ENCODE peak calls at places on chromosomes 7 and 10, in seven cellular contexts. One of them, this sample, is unnamed. For H3K4me1, the result is how much of the 10 kb centered on the place peaks cover.

GRCh38 chr7:2309889-2310331 is 4.3 kb downstream of the SNX8 start:
- DNase-seq in ovary: no peak
- DNase-seq in PC-3: peak
- DNase-seq in A549: peak
- DNase-seq in cardiac muscle cell: peak
- DNase-seq in ascending aorta: no peak
- DNase-seq in GM23248: no peak
- DNase-seq in this sample: no peak

GRCh38 chr10:98481418-98481945 is 34.7 kb upstream of the HPS1 start:
- DNase-seq in ovary: no peak
- DNase-seq in A549: no peak
- DNase-seq in PC-3: no peak
- DNase-seq in cardiac muscle cell: no peak
- DNase-seq in ascending aorta: no peak
- DNase-seq in GM23248: no peak
- DNase-seq in this sample: no peak

GRCh38 chr7:40199076-40199802 is 64.4 kb downstream of the SUGCT start:
- DNase-seq in ascending aorta: no peak
- DNase-seq in PC-3: peak
- DNase-seq in A549: no peak
- DNase-seq in ovary: no peak
- DNase-seq in GM23248: peak
- DNase-seq in cardiac muscle cell: peak
- DNase-seq in this sample: no peak

GRCh38 chr10:78777466-78778256 is 291.1 kb upstream of the ZMIZ1 start:
- DNase-seq in cardiac muscle cell: no peak
- DNase-seq in GM23248: peak
- DNase-seq in PC-3: peak
- DNase-seq in ovary: peak
- DNase-seq in ascending aorta: peak
- DNase-seq in A549: no peak
- DNase-seq in this sample: peak

GRCh38 chr10:50260791-50261281 is 9.5 kb upstream of the ASAH2 start:
- DNase-seq in GM23248: peak
- DNase-seq in ovary: no peak
- DNase-seq in A549: no peak
- DNase-seq in PC-3: no peak
- DNase-seq in ascending aorta: no peak
- DNase-seq in cardiac muscle cell: no peak
- DNase-seq in this sample: no peak

GRCh38 chr10:29535012-29535777 is 99.6 kb downstream of the SVIL start:
- DNase-seq in ascending aorta: no peak
- DNase-seq in ovary: peak
- DNase-seq in A549: peak
- DNase-seq in PC-3: peak
- DNase-seq in cardiac muscle cell: peak
- DNase-seq in GM23248: peak
- DNase-seq in this sample: peak

GRCh38 chr10:58157076-58157766 is 110.5 kb downstream of the IPMK start:
- DNase-seq in GM23248: peak
- DNase-seq in A549: no peak
- DNase-seq in PC-3: peak
- DNase-seq in ovary: no peak
- DNase-seq in cardiac muscle cell: no peak
- DNase-seq in ascending aorta: no peak
- DNase-seq in this sample: no peak

GRCh38 chr7:101880536-101881443 is 63.4 kb downstream of the CUX1 start:
- DNase-seq in cardiac muscle cell: no peak
- DNase-seq in ascending aorta: no peak
- DNase-seq in PC-3: peak
- DNase-seq in ovary: no peak
- DNase-seq in GM23248: peak
- DNase-seq in A549: no peak
- DNase-seq in this sample: no peak

GRCh38 chr7:116592445-116592844 is 67.6 kb downstream of the CAV1 start:
- DNase-seq in A549: no peak
- DNase-seq in ovary: no peak
- DNase-seq in ascending aorta: no peak
- DNase-seq in GM23248: no peak
- DNase-seq in PC-3: no peak
- DNase-seq in cardiac muscle cell: no peak
- DNase-seq in this sample: no peak

GRCh38 chr10:72162978-72163377 is 52.8 kb upstream of the ANAPC16 start:
- DNase-seq in ascending aorta: no peak
- DNase-seq in GM23248: peak
- DNase-seq in ovary: no peak
- DNase-seq in cardiac muscle cell: no peak
- DNase-seq in A549: no peak
- DNase-seq in PC-3: peak
- DNase-seq in this sample: no peak

GRCh38 chr7:2806571-2806970 is 37.5 kb downstream of the GNA12 start:
- DNase-seq in ascending aorta: no peak
- DNase-seq in cardiac muscle cell: no peak
- DNase-seq in A549: no peak
- DNase-seq in PC-3: no peak
- DNase-seq in GM23248: no peak
- DNase-seq in ovary: no peak
- DNase-seq in this sample: no peak

GRCh38 chr7:103637080-103637479 is 191.1 kb upstream of the SLC26A5 start:
- DNase-seq in ascending aorta: no peak
- DNase-seq in cardiac muscle cell: no peak
- DNase-seq in A549: no peak
- DNase-seq in GM23248: peak
- DNase-seq in PC-3: peak
- DNase-seq in ovary: no peak
- DNase-seq in this sample: no peak

GRCh38 chr10:3835770-3836169 is 50.8 kb upstream of the KLF6 start:
- DNase-seq in GM23248: no peak
- DNase-seq in cardiac muscle cell: no peak
- DNase-seq in ovary: no peak
- DNase-seq in A549: no peak
- DNase-seq in ascending aorta: no peak
- DNase-seq in PC-3: no peak
- DNase-seq in this sample: no peak

GRCh38 chr10:71314028-71314693 is 4.9 kb upstream of the SLC29A3 start:
- DNase-seq in A549: peak
- DNase-seq in cardiac muscle cell: peak
- DNase-seq in GM23248: peak
- DNase-seq in PC-3: peak
- DNase-seq in ascending aorta: no peak
- DNase-seq in ovary: peak
- DNase-seq in this sample: peak

GRCh38 chr7:47153076-47153475 is 428.8 kb downstream of the TNS3 start:
- DNase-seq in PC-3: peak
- DNase-seq in cardiac muscle cell: peak
- DNase-seq in ovary: no peak
- DNase-seq in ascending aorta: no peak
- DNase-seq in A549: no peak
- DNase-seq in GM23248: peak
- DNase-seq in this sample: no peak

GRCh38 chr7:73577627-73578341 is 595 bp downstream of the TBL2 start:
- DNase-seq in PC-3: peak
- DNase-seq in cardiac muscle cell: no peak
- DNase-seq in A549: no peak
- DNase-seq in GM23248: peak
- DNase-seq in ascending aorta: no peak
- DNase-seq in ovary: no peak
- DNase-seq in this sample: no peak

GRCh38 chr10:128498378-128498730 is 372.1 kb upstream of the MKI67 start:
- DNase-seq in A549: no peak
- DNase-seq in ovary: no peak
- DNase-seq in GM23248: no peak
- DNase-seq in PC-3: no peak
- DNase-seq in cardiac muscle cell: no peak
- DNase-seq in ascending aorta: no peak
- DNase-seq in this sample: no peak

GRCh38 chr7:91168766-91169518 is 95.3 kb upstream of the FZD1 start:
- DNase-seq in A549: no peak
- DNase-seq in GM23248: no peak
- DNase-seq in ovary: no peak
- DNase-seq in PC-3: no peak
- DNase-seq in cardiac muscle cell: peak
- DNase-seq in ascending aorta: no peak
- DNase-seq in this sample: no peak

GRCh38 chr10:13567030-13567429 is 19.7 kb upstream of the PRPF18 start:
- DNase-seq in PC-3: no peak
- DNase-seq in GM23248: peak
- DNase-seq in ascending aorta: no peak
- DNase-seq in cardiac muscle cell: no peak
- DNase-seq in ovary: no peak
- DNase-seq in A549: no peak
- DNase-seq in this sample: no peak

GRCh38 chr7:65219623-65220022 is 154.0 kb upstream of the ZNF92 start:
- DNase-seq in A549: no peak
- DNase-seq in ascending aorta: no peak
- DNase-seq in PC-3: no peak
- DNase-seq in ovary: no peak
- DNase-seq in cardiac muscle cell: no peak
- DNase-seq in GM23248: no peak
- DNase-seq in this sample: no peak

GRCh38 chr7:39595102-39595620 is 28.2 kb upstream of the RALA start:
- DNase-seq in GM23248: no peak
- DNase-seq in ovary: no peak
- DNase-seq in PC-3: peak
- DNase-seq in A549: no peak
- DNase-seq in cardiac muscle cell: no peak
- DNase-seq in ascending aorta: no peak
- DNase-seq in this sample: no peak

GRCh38 chr10:28360175-28360574 is 57.3 kb upstream of the MPP7 start:
- DNase-seq in cardiac muscle cell: no peak
- DNase-seq in PC-3: no peak
- DNase-seq in GM23248: no peak
- DNase-seq in ascending aorta: no peak
- DNase-seq in A549: no peak
- DNase-seq in ovary: no peak
- DNase-seq in this sample: no peak

GRCh38 chr10:27052646-27053045 is 47.6 kb downstream of the ANKRD26 start:
- DNase-seq in A549: no peak
- DNase-seq in ascending aorta: no peak
- DNase-seq in GM23248: no peak
- DNase-seq in ovary: no peak
- DNase-seq in cardiac muscle cell: no peak
- DNase-seq in PC-3: no peak
- DNase-seq in this sample: no peak

GRCh38 chr7:73893342-73894101 is 32.6 kb downstream of the TMEM270 start:
- DNase-seq in A549: no peak
- DNase-seq in ascending aorta: no peak
- DNase-seq in GM23248: peak
- DNase-seq in cardiac muscle cell: no peak
- DNase-seq in PC-3: no peak
- DNase-seq in ovary: peak
- DNase-seq in this sample: peak

GRCh38 chr7:114929570-114929969 is 7.7 kb downstream of the MDFIC start:
- DNase-seq in A549: no peak
- DNase-seq in ovary: no peak
- DNase-seq in PC-3: no peak
- DNase-seq in GM23248: no peak
- DNase-seq in ascending aorta: no peak
- DNase-seq in cardiac muscle cell: no peak
- DNase-seq in this sample: no peak

GRCh38 chr10:100998991-100999741 is 442 bp upstream of the LZTS2 start:
- DNase-seq in PC-3: peak
- DNase-seq in GM23248: peak
- DNase-seq in cardiac muscle cell: peak
- DNase-seq in A549: peak
- DNase-seq in ovary: peak
- DNase-seq in ascending aorta: peak
- DNase-seq in this sample: peak
- H3K4me1 ChIP-seq in PC-3: under half
- H3K4me1 ChIP-seq in GM23248: under half
- H3K4me1 ChIP-seq in cardiac muscle cell: under half
- H3K4me1 ChIP-seq in A549: under half
- H3K4me1 ChIP-seq in ovary: under half
- H3K4me1 ChIP-seq in ascending aorta: under half
- H3K4me1 ChIP-seq in this sample: under half

GRCh38 chr10:620417-620816 is 69.1 kb downstream of the DIP2C start:
- DNase-seq in ascending aorta: no peak
- DNase-seq in PC-3: no peak
- DNase-seq in cardiac muscle cell: no peak
- DNase-seq in A549: no peak
- DNase-seq in GM23248: no peak
- DNase-seq in ovary: no peak
- DNase-seq in this sample: no peak
- H3K27ac ChIP-seq in ascending aorta: no peak
- H3K27ac ChIP-seq in PC-3: no peak
- H3K27ac ChIP-seq in cardiac muscle cell: no peak
- H3K27ac ChIP-seq in A549: no peak
- H3K27ac ChIP-seq in GM23248: no peak
- H3K27ac ChIP-seq in ovary: no peak
- H3K27ac ChIP-seq in this sample: no peak

GRCh38 chr7:69749994-69750393 is 151.7 kb downstream of the AUTS2 start:
- DNase-seq in A549: no peak
- DNase-seq in PC-3: no peak
- DNase-seq in cardiac muscle cell: no peak
- DNase-seq in ovary: no peak
- DNase-seq in GM23248: no peak
- DNase-seq in ascending aorta: no peak
- DNase-seq in this sample: no peak

GRCh38 chr7:69748530-69748929 is 150.3 kb downstream of the AUTS2 start:
- DNase-seq in PC-3: no peak
- DNase-seq in cardiac muscle cell: no peak
- DNase-seq in ascending aorta: no peak
- DNase-seq in GM23248: peak
- DNase-seq in ovary: no peak
- DNase-seq in A549: no peak
- DNase-seq in this sample: no peak

GRCh38 chr7:69751026-69751425 is 152.8 kb downstream of the AUTS2 start:
- DNase-seq in PC-3: no peak
- DNase-seq in ascending aorta: no peak
- DNase-seq in ovary: no peak
- DNase-seq in GM23248: no peak
- DNase-seq in cardiac muscle cell: no peak
- DNase-seq in A549: no peak
- DNase-seq in this sample: no peak

GRCh38 chr7:69747144-69747543 is 148.9 kb downstream of the AUTS2 start:
- DNase-seq in cardiac muscle cell: no peak
- DNase-seq in GM23248: no peak
- DNase-seq in A549: no peak
- DNase-seq in PC-3: no peak
- DNase-seq in ascending aorta: no peak
- DNase-seq in ovary: no peak
- DNase-seq in this sample: no peak

DNA sequence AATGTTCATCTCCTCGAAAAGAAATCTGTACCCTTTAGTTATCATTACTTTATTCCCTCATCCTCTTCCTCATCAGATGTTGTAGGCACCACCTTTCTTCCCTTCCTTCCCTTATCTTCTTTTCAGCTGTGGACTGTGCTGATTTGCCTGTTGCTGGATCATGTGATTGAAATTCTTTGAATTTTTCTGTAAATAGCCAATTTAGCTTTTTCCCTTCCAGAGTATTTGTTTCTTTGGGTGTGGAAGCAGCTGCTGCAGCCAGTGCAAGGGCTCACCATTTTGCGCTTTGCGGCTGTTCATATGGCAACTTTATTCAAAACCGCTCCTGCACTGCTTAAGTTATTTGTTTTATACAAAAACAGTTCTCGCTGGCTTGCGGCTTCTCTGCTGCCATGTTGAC is 151.1 kb downstream of the AUTS2 start:
- DNase-seq in A549: no peak
- DNase-seq in PC-3: no peak
- DNase-seq in ascending aorta: no peak
- DNase-seq in GM23248: no peak
- DNase-seq in cardiac muscle cell: no peak
- DNase-seq in ovary: no peak
- DNase-seq in this sample: no peak
- H3K4me1 ChIP-seq in A549: under half
- H3K4me1 ChIP-seq in PC-3: under half
- H3K4me1 ChIP-seq in ascending aorta: under half
- H3K4me1 ChIP-seq in GM23248: under half
- H3K4me1 ChIP-seq in cardiac muscle cell: under half
- H3K4me1 ChIP-seq in ovary: under half
- H3K4me1 ChIP-seq in this sample: under half

GRCh38 chr7:149770728-149771127 is 2.7 kb downstream of the ZNF467 start:
- DNase-seq in GM23248: no peak
- DNase-seq in cardiac muscle cell: no peak
- DNase-seq in A549: no peak
- DNase-seq in PC-3: no peak
- DNase-seq in ovary: no peak
- DNase-seq in ascending aorta: no peak
- DNase-seq in this sample: no peak
- H3K27ac ChIP-seq in GM23248: no peak
- H3K27ac ChIP-seq in cardiac muscle cell: no peak
- H3K27ac ChIP-seq in A549: peak
- H3K27ac ChIP-seq in PC-3: no peak
- H3K27ac ChIP-seq in ovary: no peak
- H3K27ac ChIP-seq in ascending aorta: no peak
- H3K27ac ChIP-seq in this sample: no peak

This sample was measured in right atrium auricular region.